ENCODE peak calls at places on chromosomes 3 and 15, in six cellular contexts. One of them, this sample, is unnamed.

GRCh38 chr15:82959423-82959822 is 6.9 kb upstream of the HOMER2 start:
- DNase-seq in HCT116: no peak
- DNase-seq in fibroblast of mammary gland: no peak
- DNase-seq in BJ: no peak
- DNase-seq in AG10803: no peak
- DNase-seq in brain microvascular endothelial cell: no peak
- DNase-seq in this sample: no peak

GRCh38 chr15:49361370-49361769 is 61.7 kb upstream of the FGF7 start:
- DNase-seq in HCT116: no peak
- DNase-seq in fibroblast of mammary gland: peak; percentile 10
- DNase-seq in BJ: no peak
- DNase-seq in AG10803: no peak
- DNase-seq in brain microvascular endothelial cell: no peak
- DNase-seq in this sample: no peak

GRCh38 chr15:72313881-72314280 is 6.1 kb downstream of the CELF6 start:
- DNase-seq in HCT116: no peak
- DNase-seq in fibroblast of mammary gland: no peak
- DNase-seq in BJ: no peak
- DNase-seq in AG10803: no peak
- DNase-seq in brain microvascular endothelial cell: no peak
- DNase-seq in this sample: no peak

GRCh38 chr15:94265009-94265408 is 33.6 kb downstream of the MCTP2 start:
- DNase-seq in HCT116: no peak
- DNase-seq in fibroblast of mammary gland: peak; percentile 61
- DNase-seq in BJ: no peak
- DNase-seq in AG10803: no peak
- DNase-seq in brain microvascular endothelial cell: peak; percentile 17
- DNase-seq in this sample: no peak

GRCh38 chr3:4580346-4581019 is 87.3 kb downstream of the ITPR1 start:
- DNase-seq in HCT116: peak; percentile 10
- DNase-seq in fibroblast of mammary gland: no peak
- DNase-seq in BJ: no peak
- DNase-seq in AG10803: no peak
- DNase-seq in brain microvascular endothelial cell: no peak
- DNase-seq in this sample: no peak

GRCh38 chr15:74209997-74210573 is 7.5 kb upstream of the STRA6 start:
- DNase-seq in HCT116: no peak
- DNase-seq in fibroblast of mammary gland: peak; percentile 67
- DNase-seq in BJ: no peak
- DNase-seq in AG10803: peak; percentile 69
- DNase-seq in brain microvascular endothelial cell: peak; percentile 90
- DNase-seq in this sample: peak; percentile 82

GRCh38 chr15:75639191-75639708 is 774 bp downstream of the IMP3 start:
- DNase-seq in HCT116: no peak
- DNase-seq in fibroblast of mammary gland: no peak
- DNase-seq in BJ: no peak
- DNase-seq in AG10803: no peak
- DNase-seq in brain microvascular endothelial cell: no peak
- DNase-seq in this sample: no peak

GRCh38 chr3:15292765-15293522 is 39.4 kb downstream of the SH3BP5 start:
- DNase-seq in HCT116: no peak
- DNase-seq in fibroblast of mammary gland: peak; percentile 79
- DNase-seq in BJ: no peak
- DNase-seq in AG10803: no peak
- DNase-seq in brain microvascular endothelial cell: no peak
- DNase-seq in this sample: peak; percentile 46

GRCh38 chr3:150180349-150180748 is 209.7 kb upstream of the PFN2 start:
- DNase-seq in HCT116: no peak
- DNase-seq in fibroblast of mammary gland: peak; percentile 85
- DNase-seq in BJ: peak; percentile 46
- DNase-seq in AG10803: peak; percentile 84
- DNase-seq in brain microvascular endothelial cell: peak; percentile 77
- DNase-seq in this sample: peak; percentile 87

GRCh38 chr3:73605388-73605787 is 19.4 kb downstream of the PDZRN3 start:
- DNase-seq in HCT116: no peak
- DNase-seq in fibroblast of mammary gland: peak; percentile 94
- DNase-seq in BJ: no peak
- DNase-seq in AG10803: peak; percentile 96
- DNase-seq in brain microvascular endothelial cell: peak; percentile 31
- DNase-seq in this sample: peak; percentile 43

GRCh38 chr3:158167737-158168469 is 58.0 kb downstream of the RSRC1 start:
- DNase-seq in HCT116: peak; percentile 89
- DNase-seq in fibroblast of mammary gland: peak; percentile 99
- DNase-seq in BJ: peak; percentile 96
- DNase-seq in AG10803: peak; percentile 96
- DNase-seq in brain microvascular endothelial cell: peak; percentile 97
- DNase-seq in this sample: peak; percentile 96

GRCh38 chr15:51155906-51156305 is 61.2 kb upstream of the TNFAIP8L3 start:
- DNase-seq in HCT116: no peak
- DNase-seq in fibroblast of mammary gland: no peak
- DNase-seq in BJ: no peak
- DNase-seq in AG10803: no peak
- DNase-seq in brain microvascular endothelial cell: no peak
- DNase-seq in this sample: no peak

GRCh38 chr15:100787567-100787941 is 92.1 kb upstream of the ALDH1A3 start:
- DNase-seq in HCT116: no peak
- DNase-seq in fibroblast of mammary gland: no peak
- DNase-seq in BJ: no peak
- DNase-seq in AG10803: no peak
- DNase-seq in brain microvascular endothelial cell: no peak
- DNase-seq in this sample: no peak

GRCh38 chr15:58696740-58697139 is 52.8 kb downstream of the ADAM10 start:
- DNase-seq in HCT116: no peak
- DNase-seq in fibroblast of mammary gland: no peak
- DNase-seq in BJ: no peak
- DNase-seq in AG10803: no peak
- DNase-seq in brain microvascular endothelial cell: no peak
- DNase-seq in this sample: no peak

GRCh38 chr3:51371943-51372557 is 13.0 kb upstream of the MANF start:
- DNase-seq in HCT116: peak; percentile 51
- DNase-seq in fibroblast of mammary gland: peak; percentile 79
- DNase-seq in BJ: peak; percentile 5
- DNase-seq in AG10803: peak; percentile 76
- DNase-seq in brain microvascular endothelial cell: peak; percentile 69
- DNase-seq in this sample: peak; percentile 83

GRCh38 chr15:72229076-72229946 is 1.7 kb downstream of the PKM start:
- DNase-seq in HCT116: no peak
- DNase-seq in fibroblast of mammary gland: peak; percentile 92
- DNase-seq in BJ: no peak
- DNase-seq in AG10803: peak; percentile 66
- DNase-seq in brain microvascular endothelial cell: no peak
- DNase-seq in this sample: no peak

GRCh38 chr15:63857459-63857856 is 23.7 kb upstream of the HERC1 start:
- DNase-seq in HCT116: no peak
- DNase-seq in fibroblast of mammary gland: no peak
- DNase-seq in BJ: no peak
- DNase-seq in AG10803: no peak
- DNase-seq in brain microvascular endothelial cell: no peak
- DNase-seq in this sample: no peak

GRCh38 chr3:45509768-45510129 is 84.8 kb upstream of the LIMD1 start:
- DNase-seq in HCT116: no peak
- DNase-seq in fibroblast of mammary gland: no peak
- DNase-seq in BJ: no peak
- DNase-seq in AG10803: no peak
- DNase-seq in brain microvascular endothelial cell: no peak
- DNase-seq in this sample: no peak

GRCh38 chr3:135084404-135084803 is 289.3 kb downstream of the EPHB1 start:
- DNase-seq in HCT116: no peak
- DNase-seq in fibroblast of mammary gland: peak; percentile 36
- DNase-seq in BJ: no peak
- DNase-seq in AG10803: peak; percentile 43
- DNase-seq in brain microvascular endothelial cell: no peak
- DNase-seq in this sample: peak; percentile 11

GRCh38 chr15:41934843-41935242 is 37.5 kb downstream of the EHD4 start:
- DNase-seq in HCT116: no peak
- DNase-seq in fibroblast of mammary gland: no peak
- DNase-seq in BJ: no peak
- DNase-seq in AG10803: no peak
- DNase-seq in brain microvascular endothelial cell: no peak
- DNase-seq in this sample: peak; percentile 60
- H3K4me3 ChIP-seq in HCT116: peak overlapping the region; percentile 7
- H3K4me3 ChIP-seq in fibroblast of mammary gland: no peak overlapping the region
- H3K4me3 ChIP-seq in BJ: no peak overlapping the region
- H3K4me3 ChIP-seq in AG10803: no peak overlapping the region
- H3K4me3 ChIP-seq in brain microvascular endothelial cell: no peak overlapping the region
- H3K4me3 ChIP-seq in this sample: no peak overlapping the region

DNA sequence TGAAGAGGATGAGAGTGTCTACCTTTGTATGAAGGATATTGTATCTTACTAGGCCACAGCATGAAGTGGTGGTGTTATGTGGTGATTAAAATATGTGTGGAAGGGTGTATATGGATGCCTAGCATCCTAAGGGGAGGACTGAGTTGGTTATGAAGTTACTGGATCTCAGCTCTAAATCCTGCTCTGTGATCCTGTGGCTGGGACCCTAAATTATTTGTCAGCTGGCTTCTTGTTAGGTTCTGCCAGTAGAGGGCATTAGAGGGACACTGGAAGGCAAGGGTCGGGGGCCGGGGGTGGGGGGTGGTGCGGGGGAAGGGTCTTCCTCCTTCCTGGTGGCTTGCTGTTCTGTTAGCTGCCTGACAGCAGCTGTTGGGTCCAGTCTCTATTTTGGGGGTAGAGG is 34.9 kb downstream of the MORF4L1 start:
- DNase-seq in HCT116: no peak
- DNase-seq in fibroblast of mammary gland: no peak
- DNase-seq in BJ: no peak
- DNase-seq in AG10803: no peak
- DNase-seq in brain microvascular endothelial cell: no peak
- DNase-seq in this sample: no peak
- TF ChIP-seq CTCF in HCT116: peak; percentile 32
- TF ChIP-seq CTCF in fibroblast of mammary gland: peak; percentile 25
- TF ChIP-seq CTCF in BJ: peak; percentile 27
- TF ChIP-seq CTCF in AG10803: peak; percentile 16
- TF ChIP-seq CTCF in brain microvascular endothelial cell: peak; percentile 39
- TF ChIP-seq CTCF in this sample: peak; percentile 38

DNA sequence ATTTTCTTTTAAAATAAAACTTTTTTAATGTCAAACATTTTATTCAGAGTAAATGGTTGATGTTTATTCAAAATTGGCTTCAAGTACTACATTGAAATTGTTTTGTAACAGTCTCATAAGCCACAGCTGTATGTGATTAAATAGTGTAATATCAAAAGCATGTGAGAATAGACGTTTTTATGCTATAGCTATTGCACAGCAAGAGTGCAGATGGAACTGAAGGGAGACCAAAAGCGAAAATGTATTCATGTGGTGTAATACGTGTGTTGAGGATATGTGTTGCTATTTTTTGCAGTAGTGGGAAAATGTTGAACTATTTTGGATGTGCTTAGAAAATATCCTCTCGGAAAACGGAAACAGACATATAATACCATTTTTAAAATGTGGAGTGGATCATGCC is 6.0 kb downstream of the RBMS3 start:
- DNase-seq in HCT116: no peak
- DNase-seq in fibroblast of mammary gland: peak; percentile 90
- DNase-seq in BJ: no peak
- DNase-seq in AG10803: peak; percentile 77
- DNase-seq in brain microvascular endothelial cell: no peak
- DNase-seq in this sample: peak; percentile 62
- H3K4me3 ChIP-seq in HCT116: no peak overlapping the region
- H3K4me3 ChIP-seq in fibroblast of mammary gland: peak overlapping the region; percentile 28
- H3K4me3 ChIP-seq in BJ: peak overlapping the region; percentile 10
- H3K4me3 ChIP-seq in AG10803: peak overlapping the region; percentile 89
- H3K4me3 ChIP-seq in brain microvascular endothelial cell: peak overlapping the region; percentile 22
- H3K4me3 ChIP-seq in this sample: no peak overlapping the region

DNA sequence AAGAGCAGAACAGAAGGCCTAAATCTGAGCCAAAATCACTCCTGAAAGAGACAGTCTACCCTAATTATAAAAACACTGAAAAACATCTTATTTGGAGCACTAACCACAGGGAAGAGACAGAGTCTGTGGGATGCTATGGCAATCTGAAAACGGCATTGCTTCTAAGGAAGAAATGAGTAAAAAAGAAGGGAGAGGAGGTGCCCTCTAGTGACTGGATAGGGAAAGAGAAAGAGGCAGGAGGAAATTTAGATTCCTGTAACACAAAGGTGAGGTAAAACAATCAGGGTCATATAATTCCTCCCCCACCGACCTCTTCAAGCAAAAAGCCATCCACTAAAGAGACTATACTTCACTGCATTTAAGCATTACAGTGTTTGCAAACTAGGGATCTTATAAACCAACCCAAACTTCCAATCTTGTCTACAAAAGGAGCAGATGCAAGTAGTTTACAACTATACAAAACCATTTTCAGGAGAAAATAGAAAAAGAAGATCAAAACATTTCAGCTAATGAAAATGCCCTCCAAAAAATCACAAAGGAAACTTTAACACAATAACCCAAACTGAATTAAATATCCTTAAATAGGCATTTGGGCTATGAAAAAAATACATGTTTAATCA is 32.6 kb downstream of the HACD2 start:
- DNase-seq in HCT116: no peak
- DNase-seq in fibroblast of mammary gland: peak; percentile 34
- DNase-seq in BJ: no peak
- DNase-seq in AG10803: peak; percentile 12
- DNase-seq in brain microvascular endothelial cell: peak; percentile 13
- DNase-seq in this sample: peak; percentile 10
- TF ChIP-seq CTCF in HCT116: peak; percentile 64
- TF ChIP-seq CTCF in fibroblast of mammary gland: peak; percentile 78
- TF ChIP-seq CTCF in BJ: peak; percentile 69
- TF ChIP-seq CTCF in AG10803: peak; percentile 66
- TF ChIP-seq CTCF in brain microvascular endothelial cell: peak; percentile 69
- TF ChIP-seq CTCF in this sample: peak; percentile 63

This sample was measured in astrocyte of the spinal cord.